ENCODE peak calls at places on chromosomes 5 and 9, in eight cellular contexts. Z, F, L, B, U, Y, P and W are unnamed samples. For H3K4me1, the result is how much of the 10 kb centered on the place peaks cover.

GRCh38 chr5:68557162-68557936 is 341.8 kb downstream of the PIK3R1 start:
- DNase-seq in B (no peak), Y (no peak), Z (no peak), U (no peak), F (no peak), L (no peak), P (no peak), W (no peak)

GRCh38 chr5:135333737-135334515 is 65.1 kb downstream of the MACROH2A1 start:
- DNase-seq in F (no peak), Y (no peak), Z (no peak), L (no peak), U (no peak), B (no peak), P (no peak), W (no peak)

GRCh38 chr5:35780236-35780635 is 76.5 kb upstream of the IL7R start:
- DNase-seq in U (no peak), L (no peak), P (no peak), F (no peak), B (no peak), Y (no peak), Z (no peak), W (no peak)

GRCh38 chr9:138118601-138119071 is 241.1 kb downstream of the CACNA1B start:
- DNase-seq in U (no peak), L (no peak), Y (peak), P (no peak), Z (no peak), B (no peak), F (peak), W (no peak)

GRCh38 chr5:16619136-16619535 is 2.3 kb upstream of the RETREG1 start:
- DNase-seq in B (no peak), F (no peak), L (no peak), U (no peak), P (no peak), Z (no peak), Y (no peak), W (no peak)

GRCh38 chr5:82564963-82565362 is 286.8 kb upstream of the RPS23 start:
- DNase-seq in Y (no peak), F (no peak), B (no peak), P (no peak), Z (no peak), L (no peak), U (no peak), W (no peak)

GRCh38 chr9:116223926-116224325 is 70.3 kb downstream of the PAPPA start:
- DNase-seq in F (no peak), P (no peak), Z (no peak), U (no peak), L (no peak), B (no peak), Y (no peak), W (no peak)

GRCh38 chr5:16809816-16810502 is 126.1 kb downstream of the MYO10 start:
- DNase-seq in F (no peak), P (no peak), U (no peak), Y (no peak), Z (no peak), L (no peak), B (peak), W (peak)

GRCh38 chr5:124193371-124193789 is 553.1 kb downstream of the ZNF608 start:
- DNase-seq in P (no peak), U (no peak), Z (peak), F (no peak), Y (no peak), B (no peak), L (peak), W (no peak)

GRCh38 chr5:10995891-10996290 is 234.9 kb upstream of the DAP start:
- DNase-seq in B (no peak), L (no peak), Y (no peak), Z (no peak), U (no peak), F (no peak), P (no peak), W (no peak)

GRCh38 chr9:134283692-134284265 is 42.5 kb upstream of the RXRA start:
- DNase-seq in L (no peak), B (no peak), U (no peak), P (no peak), F (no peak), Z (no peak), Y (no peak), W (no peak)

DNA sequence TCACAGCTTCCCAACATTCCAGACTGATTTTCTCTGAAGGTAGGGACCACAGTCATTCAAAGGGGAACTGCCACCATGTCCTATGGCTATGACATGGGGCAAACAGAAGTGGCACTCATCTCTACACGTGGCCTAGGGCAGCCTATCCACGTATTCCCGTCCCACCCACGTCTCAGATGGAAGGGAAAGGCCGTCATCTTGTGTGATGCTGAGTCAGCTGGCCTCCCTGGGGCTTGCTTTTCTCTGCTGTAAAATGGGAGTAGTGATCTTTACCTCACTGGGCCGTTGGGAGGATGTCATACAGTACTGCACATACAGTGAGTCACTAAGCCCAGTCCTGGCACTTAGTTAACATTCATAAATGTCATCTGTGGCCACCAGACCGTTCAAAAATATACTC is 72.3 kb downstream of the RAPGEF1 start:
- DNase-seq in P (no peak), F (no peak), Y (no peak), B (no peak), U (no peak), L (no peak), Z (no peak), W (no peak)
- H3K4me1 ChIP-seq in P (under half), F (under half), Y (under half), B (under half), U (under half), L (under half), Z (under half), W (under half)

GRCh38 chr9:6783753-6784152 is 26.0 kb downstream of the KDM4C start:
- DNase-seq in F (no peak), B (no peak), Y (no peak), L (no peak), Z (no peak), P (no peak), U (no peak), W (no peak)
- H3K4me1 ChIP-seq in F (under half), B (under half), Y (under half), L (under half), Z (under half), P (under half), U (under half), W (under half)

GRCh38 chr9:15139467-15139866 is 167.5 kb downstream of the TTC39B start:
- DNase-seq in U (no peak), Y (no peak), Z (no peak), F (no peak), P (no peak), L (no peak), B (no peak), W (no peak)
- H3K4me1 ChIP-seq in U (under half), Y (under half), Z (under half), F (under half), P (under half), L (under half), B (under half), W (under half)

GRCh38 chr9:136566899-136567298 is 21.1 kb upstream of the NOTCH1 start:
- DNase-seq in F (no peak), B (peak), U (no peak), L (no peak), P (no peak), Y (no peak), Z (no peak), W (peak)
- H3K4me1 ChIP-seq in F (under half), B (under half), U (half or more), L (under half), P (under half), Y (under half), Z (under half), W (under half)

GRCh38 chr5:141513021-141513626 is 24.2 kb downstream of the PCDHGC5 start:
- DNase-seq in U (no peak), Z (peak), B (peak), L (no peak), F (peak), Y (no peak), P (no peak), W (peak)
- H3K4me1 ChIP-seq in U (under half), Z (under half), B (under half), L (under half), F (under half), Y (under half), P (under half), W (under half)